ENCODE peak calls at places on chromosomes 3 and 15, in six cellular contexts. One of them, this sample, is unnamed.
A peak's percentile ranks its signal among the peaks of the same experiment; 100 is the strongest.

GRCh38 chr15:69225355-69226027 is 65.1 kb downstream of the GLCE start:
- DNase-seq in SK-N-SH: peak; percentile 36
- DNase-seq in MM.1S: peak; percentile 31
- DNase-seq in GM23338: peak; percentile 66
- DNase-seq in OCI-LY7: peak; percentile 9
- DNase-seq in HCT116: peak; percentile 26
- DNase-seq in this sample: peak; percentile 26

GRCh38 chr15:67228286-67228685 is 26.2 kb downstream of the AAGAB start:
- DNase-seq in MM.1S: no peak
- DNase-seq in HCT116: no peak
- DNase-seq in GM23338: no peak
- DNase-seq in OCI-LY7: no peak
- DNase-seq in SK-N-SH: no peak
- DNase-seq in this sample: no peak

GRCh38 chr3:16066545-16066944 is 107.9 kb upstream of the GALNT15 start:
- DNase-seq in MM.1S: no peak
- DNase-seq in SK-N-SH: no peak
- DNase-seq in OCI-LY7: no peak
- DNase-seq in HCT116: no peak
- DNase-seq in GM23338: no peak
- DNase-seq in this sample: no peak

GRCh38 chr3:7640787-7641186 is 779.9 kb downstream of the GRM7 start:
- DNase-seq in SK-N-SH: no peak
- DNase-seq in MM.1S: no peak
- DNase-seq in HCT116: no peak
- DNase-seq in GM23338: no peak
- DNase-seq in OCI-LY7: no peak
- DNase-seq in this sample: peak; percentile 32

GRCh38 chr15:29774900-29775299 is 47.4 kb downstream of the TJP1 start:
- DNase-seq in SK-N-SH: no peak
- DNase-seq in GM23338: no peak
- DNase-seq in MM.1S: no peak
- DNase-seq in HCT116: peak; percentile 54
- DNase-seq in OCI-LY7: no peak
- DNase-seq in this sample: no peak

GRCh38 chr15:60798821-60799220 is 319.9 kb upstream of the ICE2 start:
- DNase-seq in SK-N-SH: no peak
- DNase-seq in HCT116: no peak
- DNase-seq in MM.1S: no peak
- DNase-seq in GM23338: no peak
- DNase-seq in OCI-LY7: no peak
- DNase-seq in this sample: peak; percentile 22

GRCh38 chr3:74633021-74633420 is 18.6 kb upstream of the CNTN3 start:
- DNase-seq in GM23338: no peak
- DNase-seq in OCI-LY7: no peak
- DNase-seq in SK-N-SH: no peak
- DNase-seq in MM.1S: no peak
- DNase-seq in HCT116: no peak
- DNase-seq in this sample: no peak

GRCh38 chr3:160449660-160450598 is at the start of gene TRIM59:
- DNase-seq in SK-N-SH: peak; percentile 98
- DNase-seq in HCT116: peak; percentile 94
- DNase-seq in GM23338: peak; percentile 99
- DNase-seq in OCI-LY7: peak; percentile 98
- DNase-seq in MM.1S: peak; percentile 100
- DNase-seq in this sample: peak; percentile 98

GRCh38 chr3:158167737-158168469 is 58.0 kb downstream of the RSRC1 start:
- DNase-seq in MM.1S: no peak
- DNase-seq in GM23338: no peak
- DNase-seq in HCT116: peak; percentile 89
- DNase-seq in OCI-LY7: no peak
- DNase-seq in SK-N-SH: no peak
- DNase-seq in this sample: peak; percentile 5

GRCh38 chr3:143430582-143430981 is 311.0 kb downstream of the CHST2 start:
- DNase-seq in GM23338: no peak
- DNase-seq in HCT116: no peak
- DNase-seq in OCI-LY7: no peak
- DNase-seq in MM.1S: no peak
- DNase-seq in SK-N-SH: no peak
- DNase-seq in this sample: no peak

GRCh38 chr3:8660271-8660731 is 15.7 kb upstream of the SSUH2 start:
- DNase-seq in GM23338: no peak
- DNase-seq in SK-N-SH: no peak
- DNase-seq in OCI-LY7: no peak
- DNase-seq in MM.1S: no peak
- DNase-seq in HCT116: no peak
- DNase-seq in this sample: no peak

GRCh38 chr3:57840445-57840844 is 84.3 kb downstream of the SLMAP start:
- DNase-seq in SK-N-SH: no peak
- DNase-seq in GM23338: no peak
- DNase-seq in OCI-LY7: peak; percentile 18
- DNase-seq in MM.1S: no peak
- DNase-seq in HCT116: no peak
- DNase-seq in this sample: no peak

GRCh38 chr15:94387854-94388441 is 156.6 kb downstream of the MCTP2 start:
- DNase-seq in OCI-LY7: peak; percentile 77
- DNase-seq in SK-N-SH: no peak
- DNase-seq in MM.1S: peak; percentile 54
- DNase-seq in HCT116: no peak
- DNase-seq in GM23338: no peak
- DNase-seq in this sample: no peak

GRCh38 chr15:22930782-22931484 is 49.2 kb downstream of the CYFIP1 start:
- DNase-seq in OCI-LY7: peak; percentile 32
- DNase-seq in MM.1S: no peak
- DNase-seq in GM23338: no peak
- DNase-seq in SK-N-SH: no peak
- DNase-seq in HCT116: no peak
- DNase-seq in this sample: no peak

GRCh38 chr3:14884665-14885064 is 62.7 kb upstream of the NR2C2 start:
- DNase-seq in SK-N-SH: no peak
- DNase-seq in MM.1S: no peak
- DNase-seq in GM23338: no peak
- DNase-seq in OCI-LY7: no peak
- DNase-seq in HCT116: no peak
- DNase-seq in this sample: no peak

GRCh38 chr3:66253790-66254620 is 33.2 kb downstream of the SLC25A26 start:
- DNase-seq in GM23338: peak; percentile 45
- DNase-seq in MM.1S: peak; percentile 46
- DNase-seq in SK-N-SH: no peak
- DNase-seq in OCI-LY7: peak; percentile 46
- DNase-seq in HCT116: peak; percentile 32
- DNase-seq in this sample: peak; percentile 28

GRCh38 chr3:130699765-130700164 is 46.9 kb downstream of the PIK3R4 start:
- DNase-seq in OCI-LY7: peak; percentile 38
- DNase-seq in SK-N-SH: no peak
- DNase-seq in MM.1S: peak; percentile 39
- DNase-seq in GM23338: peak; percentile 69
- DNase-seq in HCT116: peak; percentile 10
- DNase-seq in this sample: peak; percentile 17

GRCh38 chr3:69120879-69121464 is 1.4 kb downstream of the LMOD3 start:
- DNase-seq in MM.1S: peak; percentile 90
- DNase-seq in HCT116: peak; percentile 86
- DNase-seq in GM23338: peak; percentile 87
- DNase-seq in SK-N-SH: peak; percentile 37
- DNase-seq in OCI-LY7: peak; percentile 78
- DNase-seq in this sample: peak; percentile 83
- H2AFZ ChIP-seq in MM.1S: peak overlapping the region; percentile 53
- H2AFZ ChIP-seq in HCT116: peak overlapping the region; percentile 87
- H2AFZ ChIP-seq in GM23338: no peak overlapping the region
- H2AFZ ChIP-seq in SK-N-SH: peak overlapping the region; percentile 14
- H2AFZ ChIP-seq in OCI-LY7: peak overlapping the region; percentile 77
- H2AFZ ChIP-seq in this sample: no peak overlapping the region

GRCh38 chr3:169667380-169667671 is 3.8 kb upstream of the MECOM start:
- DNase-seq in OCI-LY7: no peak
- DNase-seq in SK-N-SH: peak; percentile 8
- DNase-seq in MM.1S: no peak
- DNase-seq in GM23338: no peak
- DNase-seq in HCT116: no peak
- DNase-seq in this sample: no peak

GRCh38 chr3:169669816-169670215 is 6.3 kb upstream of the MECOM start:
- DNase-seq in HCT116: no peak
- DNase-seq in MM.1S: no peak
- DNase-seq in SK-N-SH: no peak
- DNase-seq in OCI-LY7: no peak
- DNase-seq in GM23338: no peak
- DNase-seq in this sample: no peak

GRCh38 chr3:169668081-169668956 is 4.8 kb upstream of the MECOM start:
- DNase-seq in OCI-LY7: no peak
- DNase-seq in GM23338: peak; percentile 68
- DNase-seq in HCT116: no peak
- DNase-seq in SK-N-SH: peak; percentile 68
- DNase-seq in MM.1S: peak; percentile 37
- DNase-seq in this sample: peak; percentile 62

GRCh38 chr3:169667710-169668080 is 4.2 kb upstream of the MECOM start:
- DNase-seq in HCT116: no peak
- DNase-seq in GM23338: peak; percentile 23
- DNase-seq in SK-N-SH: peak; percentile 20
- DNase-seq in OCI-LY7: no peak
- DNase-seq in MM.1S: no peak
- DNase-seq in this sample: no peak

GRCh38 chr3:169668957-169669681 is 5.6 kb upstream of the MECOM start:
- DNase-seq in HCT116: peak; percentile 38
- DNase-seq in GM23338: peak; percentile 93
- DNase-seq in OCI-LY7: no peak
- DNase-seq in SK-N-SH: peak; percentile 89
- DNase-seq in MM.1S: peak; percentile 91
- DNase-seq in this sample: peak; percentile 90
- H3K4me3 ChIP-seq in HCT116: peak overlapping the region; percentile 17
- H3K4me3 ChIP-seq in GM23338: peak overlapping the region; percentile 63
- H3K4me3 ChIP-seq in OCI-LY7: no peak overlapping the region
- H3K4me3 ChIP-seq in SK-N-SH: peak overlapping the region; percentile 35
- H3K4me3 ChIP-seq in MM.1S: peak overlapping the region; percentile 63
- H3K4me3 ChIP-seq in this sample: peak overlapping the region; percentile 31

GRCh38 chr3:10248184-10248983 is at the start of gene TATDN2:
- DNase-seq in HCT116: peak; percentile 98
- DNase-seq in SK-N-SH: peak; percentile 99
- DNase-seq in GM23338: peak; percentile 99
- DNase-seq in MM.1S: peak; percentile 100
- DNase-seq in OCI-LY7: peak; percentile 100
- DNase-seq in this sample: peak; percentile 96
- TF ChIP-seq EZH2phosphoT487 in HCT116: no peak
- TF ChIP-seq EZH2phosphoT487 in SK-N-SH: no peak
- TF ChIP-seq EZH2phosphoT487 in GM23338: no peak
- TF ChIP-seq EZH2phosphoT487 in MM.1S: no peak
- TF ChIP-seq EZH2phosphoT487 in OCI-LY7: no peak
- TF ChIP-seq EZH2phosphoT487 in this sample: no peak

GRCh38 chr15:58369956-58370355 is 61.8 kb upstream of the LIPC start:
- DNase-seq in SK-N-SH: no peak
- DNase-seq in HCT116: no peak
- DNase-seq in MM.1S: no peak
- DNase-seq in GM23338: no peak
- DNase-seq in OCI-LY7: no peak
- DNase-seq in this sample: no peak
- H2AFZ ChIP-seq in SK-N-SH: no peak overlapping the region
- H2AFZ ChIP-seq in HCT116: no peak overlapping the region
- H2AFZ ChIP-seq in MM.1S: no peak overlapping the region
- H2AFZ ChIP-seq in GM23338: no peak overlapping the region
- H2AFZ ChIP-seq in OCI-LY7: no peak overlapping the region
- H2AFZ ChIP-seq in this sample: no peak overlapping the region

DNA sequence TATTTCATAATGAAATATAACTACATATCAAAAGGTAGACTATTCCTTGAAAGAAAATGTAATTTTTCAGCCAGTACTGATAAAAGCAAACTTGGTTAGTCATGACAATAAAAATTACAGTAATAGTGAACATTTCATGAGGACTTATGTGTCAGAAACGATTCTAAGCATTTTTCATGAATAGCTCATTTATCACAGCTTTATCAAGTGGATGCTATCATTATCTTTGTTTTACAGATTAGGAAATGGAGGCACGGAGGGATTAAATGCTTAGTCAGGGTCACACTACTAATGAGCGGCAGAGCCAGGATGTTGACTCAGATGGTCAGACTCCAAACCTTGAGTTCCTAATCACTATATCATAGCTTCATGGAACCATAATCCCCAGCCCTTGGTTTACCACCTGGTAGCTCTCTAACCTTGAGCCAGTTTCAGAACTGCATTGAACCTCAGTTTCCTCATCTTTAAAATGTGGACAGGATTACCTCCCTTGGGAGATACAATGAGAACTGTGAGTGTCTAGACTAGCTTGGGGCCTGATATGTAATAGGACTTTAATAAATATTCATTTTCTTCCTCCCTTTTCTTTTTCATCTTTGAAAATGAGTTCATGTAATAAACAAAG is 85.4 kb downstream of the TNIK start:
- DNase-seq in GM23338: no peak
- DNase-seq in SK-N-SH: no peak
- DNase-seq in HCT116: peak; percentile 29
- DNase-seq in MM.1S: no peak
- DNase-seq in OCI-LY7: no peak
- DNase-seq in this sample: no peak
- H3K4me3 ChIP-seq in GM23338: no peak overlapping the region
- H3K4me3 ChIP-seq in SK-N-SH: no peak overlapping the region
- H3K4me3 ChIP-seq in HCT116: no peak overlapping the region
- H3K4me3 ChIP-seq in MM.1S: no peak overlapping the region
- H3K4me3 ChIP-seq in OCI-LY7: no peak overlapping the region
- H3K4me3 ChIP-seq in this sample: no peak overlapping the region